ENCODE peak calls at places on chromosomes 2 and 18, in six cellular contexts. One of them, this sample, is unnamed.

GRCh38 chr2:164943289-164943688 is 12.0 kb downstream of the SLC38A11 start:
- DNase-seq in posterior vena cava: no peak
- DNase-seq in renal cortical epithelial cell: no peak
- DNase-seq in nucleus accumbens: no peak
- DNase-seq in GDM1: no peak
- DNase-seq in NCI-H1092: no peak
- DNase-seq in this sample: no peak

GRCh38 chr2:176645494-176645893 is 376.3 kb downstream of the MTX2 start:
- DNase-seq in GDM1: no peak
- DNase-seq in nucleus accumbens: no peak
- DNase-seq in posterior vena cava: no peak
- DNase-seq in renal cortical epithelial cell: no peak
- DNase-seq in NCI-H1092: no peak
- DNase-seq in this sample: no peak

GRCh38 chr2:113831156-113831555 is 58.7 kb upstream of the ACTR3 start:
- DNase-seq in NCI-H1092: no peak
- DNase-seq in GDM1: no peak
- DNase-seq in posterior vena cava: no peak
- DNase-seq in renal cortical epithelial cell: peak
- DNase-seq in nucleus accumbens: no peak
- DNase-seq in this sample: no peak

GRCh38 chr18:7946724-7947377 is 379.7 kb downstream of the PTPRM start:
- DNase-seq in nucleus accumbens: no peak
- DNase-seq in renal cortical epithelial cell: peak
- DNase-seq in NCI-H1092: no peak
- DNase-seq in GDM1: peak
- DNase-seq in posterior vena cava: no peak
- DNase-seq in this sample: peak

GRCh38 chr2:15385184-15385583 is 175.9 kb downstream of the NBAS start:
- DNase-seq in renal cortical epithelial cell: no peak
- DNase-seq in nucleus accumbens: no peak
- DNase-seq in posterior vena cava: no peak
- DNase-seq in GDM1: no peak
- DNase-seq in NCI-H1092: no peak
- DNase-seq in this sample: no peak

GRCh38 chr18:27595121-27595848 is 410.2 kb upstream of the CHST9 start:
- DNase-seq in nucleus accumbens: no peak
- DNase-seq in NCI-H1092: no peak
- DNase-seq in posterior vena cava: no peak
- DNase-seq in GDM1: no peak
- DNase-seq in renal cortical epithelial cell: peak
- DNase-seq in this sample: no peak

GRCh38 chr2:199379251-199379650 is 78.5 kb downstream of the SATB2 start:
- DNase-seq in GDM1: no peak
- DNase-seq in nucleus accumbens: no peak
- DNase-seq in posterior vena cava: no peak
- DNase-seq in NCI-H1092: peak
- DNase-seq in renal cortical epithelial cell: no peak
- DNase-seq in this sample: no peak

GRCh38 chr2:19408592-19408991 is 50.2 kb upstream of the OSR1 start:
- DNase-seq in NCI-H1092: no peak
- DNase-seq in GDM1: no peak
- DNase-seq in renal cortical epithelial cell: no peak
- DNase-seq in posterior vena cava: no peak
- DNase-seq in nucleus accumbens: no peak
- DNase-seq in this sample: no peak

GRCh38 chr2:99900589-99900988 is 241.8 kb downstream of the AFF3 start:
- DNase-seq in GDM1: no peak
- DNase-seq in nucleus accumbens: no peak
- DNase-seq in renal cortical epithelial cell: no peak
- DNase-seq in NCI-H1092: no peak
- DNase-seq in posterior vena cava: no peak
- DNase-seq in this sample: no peak

GRCh38 chr2:200765139-200765951 is 46.4 kb upstream of the BZW1 start:
- DNase-seq in nucleus accumbens: no peak
- DNase-seq in NCI-H1092: no peak
- DNase-seq in GDM1: no peak
- DNase-seq in renal cortical epithelial cell: peak
- DNase-seq in posterior vena cava: no peak
- DNase-seq in this sample: no peak

GRCh38 chr2:240460243-240460630 is 24.8 kb downstream of the GPC1 start:
- DNase-seq in renal cortical epithelial cell: no peak
- DNase-seq in GDM1: no peak
- DNase-seq in posterior vena cava: peak
- DNase-seq in nucleus accumbens: no peak
- DNase-seq in NCI-H1092: no peak
- DNase-seq in this sample: no peak

GRCh38 chr2:138777996-138778395 is 2.2 kb downstream of the NXPH2 start:
- DNase-seq in posterior vena cava: no peak
- DNase-seq in NCI-H1092: no peak
- DNase-seq in renal cortical epithelial cell: peak
- DNase-seq in GDM1: no peak
- DNase-seq in nucleus accumbens: no peak
- DNase-seq in this sample: no peak

GRCh38 chr2:96369186-96369585 is 33.6 kb downstream of the NCAPH start:
- DNase-seq in renal cortical epithelial cell: no peak
- DNase-seq in posterior vena cava: no peak
- DNase-seq in nucleus accumbens: no peak
- DNase-seq in GDM1: no peak
- DNase-seq in NCI-H1092: no peak
- DNase-seq in this sample: no peak

GRCh38 chr18:77716282-77716681 is 466.6 kb downstream of the GALR1 start:
- DNase-seq in nucleus accumbens: no peak
- DNase-seq in posterior vena cava: no peak
- DNase-seq in NCI-H1092: no peak
- DNase-seq in GDM1: no peak
- DNase-seq in renal cortical epithelial cell: no peak
- DNase-seq in this sample: no peak

GRCh38 chr2:186995092-186995491 is 146.1 kb upstream of the ZSWIM2 start:
- DNase-seq in nucleus accumbens: no peak
- DNase-seq in renal cortical epithelial cell: peak
- DNase-seq in NCI-H1092: no peak
- DNase-seq in posterior vena cava: no peak
- DNase-seq in GDM1: no peak
- DNase-seq in this sample: no peak

This sample was measured in lung.